ENCODE peak calls at places on chromosomes 5 and 9, in ten cellular contexts. F is CD8-positive, alpha-beta memory T cell; S is cardiac muscle cell; X is stomach; O is GM12878; L is SJSA1; C is CD4-positive, CD25-positive, alpha-beta regulatory T cell; E is A549; J is fibroblast of lung; A is tibial artery. D is an unnamed sample.
A peak's percentile ranks its signal among the peaks of the same experiment; 100 is the strongest.

GRCh38 chr5:137272831-137273230 is 226.3 kb downstream of the SPOCK1 start:
- DNase-seq in F (no peak), S (no peak), X (no peak), O (no peak), L (no peak), C (no peak), E (no peak), J (peak; percentile 69), A (no peak), D (no peak)

GRCh38 chr5:36877667-36878420 is 1.3 kb downstream of the NIPBL start:
- DNase-seq in F (no peak), S (peak; percentile 21), X (no peak), O (no peak), L (peak; percentile 41), C (peak; percentile 80), E (peak; percentile 49), J (peak; percentile 56), A (no peak), D (no peak)

GRCh38 chr5:132055808-132056609 is 4.4 kb upstream of the IL3 start:
- DNase-seq in F (peak; percentile 74), S (no peak), X (peak; percentile 25), O (no peak), L (no peak), C (peak; percentile 74), E (no peak), J (no peak), A (no peak), D (no peak)

GRCh38 chr5:93735378-93735777 is 6.0 kb downstream of the POU5F2 start:
- DNase-seq in F (no peak), S (peak; percentile 26), X (no peak), O (no peak), L (no peak), C (no peak), E (no peak), J (peak; percentile 60), A (no peak), D (no peak)

GRCh38 chr5:9356306-9356942 is 189.5 kb downstream of the SEMA5A start:
- DNase-seq in F (no peak), S (no peak), X (no peak), O (no peak), L (peak; percentile 97), C (no peak), E (no peak), J (peak; percentile 59), A (no peak), D (no peak)

GRCh38 chr9:133945314-133945975 is 46.7 kb downstream of the VAV2 start:
- DNase-seq in F (peak; percentile 39), S (no peak), X (no peak), O (peak; percentile 89), L (no peak), C (no peak), E (no peak), J (no peak), A (no peak), D (no peak)

GRCh38 chr5:140169410-140169809 is 5.6 kb upstream of the CYSTM1 start:
- DNase-seq in F (no peak), S (peak; percentile 35), X (no peak), O (no peak), L (no peak), C (no peak), E (no peak), J (no peak), A (no peak), D (no peak)

GRCh38 chr9:127021664-127022337 is 100.6 kb downstream of the ANGPTL2 start:
- DNase-seq in F (no peak), S (peak; percentile 99), X (peak; percentile 47), O (no peak), L (peak; percentile 25), C (no peak), E (no peak), J (peak; percentile 89), A (peak; percentile 94), D (no peak)

GRCh38 chr9:84922051-84922450 is 252.5 kb downstream of the NTRK2 start:
- DNase-seq in F (no peak), S (no peak), X (no peak), O (no peak), L (no peak), C (no peak), E (no peak), J (no peak), A (no peak), D (no peak)

GRCh38 chr5:89417990-89418820 is 535.2 kb upstream of the MEF2C start:
- DNase-seq in F (no peak), S (no peak), X (no peak), O (no peak), L (no peak), C (no peak), E (no peak), J (peak; percentile 7), A (no peak), D (no peak)

GRCh38 chr5:158640581-158640980 is 459.1 kb downstream of the EBF1 start:
- DNase-seq in F (no peak), S (peak; percentile 61), X (no peak), O (no peak), L (peak; percentile 50), C (no peak), E (no peak), J (peak; percentile 41), A (no peak), D (no peak)

GRCh38 chr9:16364347-16364746 is 506.1 kb downstream of the BNC2 start:
- DNase-seq in F (no peak), S (no peak), X (no peak), O (no peak), L (no peak), C (no peak), E (no peak), J (no peak), A (peak; percentile 31), D (no peak)

GRCh38 chr9:30258079-30258478 is 2126.4 kb upstream of the ACO1 start:
- DNase-seq in F (no peak), S (no peak), X (no peak), O (no peak), L (no peak), C (no peak), E (no peak), J (no peak), A (no peak), D (no peak)

GRCh38 chr9:79581794-79582193 is 10.0 kb downstream of the TLE4 start:
- DNase-seq in F (peak; percentile 54), S (peak; percentile 83), X (no peak), O (no peak), L (peak; percentile 84), C (peak; percentile 51), E (no peak), J (peak; percentile 94), A (no peak), D (no peak)
- H3K4me1 ChIP-seq in F (peaks cover 70% of the 10 kb centered on the region), S (peaks cover 26% of the 10 kb centered on the region), X (peaks cover 18% of the 10 kb centered on the region), O (no peaks in the 10 kb centered on the region), L (peaks cover 38% of the 10 kb centered on the region), C (peaks cover 44% of the 10 kb centered on the region), E (peaks cover 6% of the 10 kb centered on the region), J (peaks cover 7% of the 10 kb centered on the region), A (no peaks in the 10 kb centered on the region), D (no peaks in the 10 kb centered on the region)

DNA sequence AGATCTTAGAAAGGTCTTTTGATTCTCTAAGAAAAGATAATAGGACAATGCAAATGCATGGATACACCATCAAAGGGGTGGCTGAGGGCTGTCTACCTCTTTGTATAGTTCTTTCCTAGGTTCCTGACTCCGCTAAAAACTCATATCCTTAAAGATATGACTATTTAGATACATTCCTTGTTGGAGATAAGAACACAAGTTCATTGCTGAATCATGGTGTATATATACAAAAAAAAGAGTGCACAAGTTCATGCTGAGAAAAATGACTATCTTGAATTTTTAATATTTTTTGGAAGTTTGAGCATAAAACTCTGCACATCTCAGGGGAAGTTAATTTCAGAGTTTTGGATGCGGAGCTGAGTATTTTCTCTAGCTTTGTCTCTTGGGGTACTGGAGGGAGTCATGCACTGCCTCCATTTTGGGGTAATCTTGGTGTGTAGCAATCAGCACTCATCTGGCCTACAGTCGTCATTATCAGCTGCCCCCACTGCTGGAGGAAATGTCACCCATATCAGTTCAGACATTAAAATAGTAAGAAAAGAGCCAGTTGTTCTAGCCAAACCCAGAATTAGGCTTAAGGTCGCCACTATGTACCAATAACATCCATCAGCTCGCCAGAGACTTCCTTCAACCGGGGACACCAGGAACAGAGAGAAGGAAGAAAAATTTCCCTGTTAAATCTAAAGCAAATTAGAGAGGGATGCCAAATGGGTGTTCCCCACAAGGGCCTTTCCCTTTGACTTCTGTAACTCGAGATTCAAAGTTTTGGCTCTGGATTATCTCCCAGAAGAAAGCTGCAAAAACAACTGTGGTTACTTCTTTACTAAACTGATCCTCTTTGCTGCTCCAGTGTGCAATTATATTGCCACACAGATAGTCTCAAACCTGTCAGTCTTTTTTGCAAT is 49.0 kb downstream of the PTTG1 start:
- DNase-seq in F (no peak), S (peak; percentile 87), X (peak; percentile 27), O (no peak), L (no peak), C (peak; percentile 74), E (no peak), J (peak; percentile 68), A (peak; percentile 29), D (no peak)
- H3K4me1 ChIP-seq in F (peaks cover 50% of the 10 kb centered on the region), S (no peaks in the 10 kb centered on the region), X (peaks cover 29% of the 10 kb centered on the region), O (peaks cover 23% of the 10 kb centered on the region), L (peaks cover 43% of the 10 kb centered on the region), C (peaks cover 75% of the 10 kb centered on the region), E (peaks cover 12% of the 10 kb centered on the region), J (peaks cover 3% of the 10 kb centered on the region), A (peaks cover 3% of the 10 kb centered on the region), D (no peaks in the 10 kb centered on the region)

GRCh38 chr5:160466121-160466520 is 44.5 kb downstream of the PTTG1 start:
- DNase-seq in F (no peak), S (no peak), X (no peak), O (no peak), L (no peak), C (no peak), E (no peak), J (no peak), A (no peak), D (no peak)

GRCh38 chr5:160469156-160470144 is 47.8 kb downstream of the PTTG1 start:
- DNase-seq in F (no peak), S (no peak), X (no peak), O (no peak), L (no peak), C (peak; percentile 67), E (no peak), J (peak; percentile 18), A (no peak), D (no peak)

GRCh38 chr5:160466889-160467554 is 45.4 kb downstream of the PTTG1 start:
- DNase-seq in F (no peak), S (peak; percentile 74), X (no peak), O (no peak), L (no peak), C (no peak), E (no peak), J (peak; percentile 8), A (no peak), D (no peak)

GRCh38 chr5:160468576-160468975 is 46.9 kb downstream of the PTTG1 start:
- DNase-seq in F (no peak), S (no peak), X (no peak), O (no peak), L (no peak), C (no peak), E (no peak), J (no peak), A (no peak), D (no peak)

GRCh38 chr5:160467555-160468418 is 46.1 kb downstream of the PTTG1 start:
- DNase-seq in F (peak; percentile 86), S (peak; percentile 88), X (peak; percentile 89), O (peak; percentile 96), L (peak; percentile 94), C (peak; percentile 94), E (peak; percentile 30), J (peak; percentile 79), A (peak; percentile 72), D (no peak)
- H3K4me1 ChIP-seq in F (peaks cover 50% of the 10 kb centered on the region), S (no peaks in the 10 kb centered on the region), X (peaks cover 29% of the 10 kb centered on the region), O (peaks cover 35% of the 10 kb centered on the region), L (peaks cover 53% of the 10 kb centered on the region), C (peaks cover 68% of the 10 kb centered on the region), E (peaks cover 17% of the 10 kb centered on the region), J (peaks cover 3% of the 10 kb centered on the region), A (peaks cover 3% of the 10 kb centered on the region), D (no peaks in the 10 kb centered on the region)

GRCh38 chr9:121745396-121745695 is 93.9 kb downstream of the DAB2IP start:
- DNase-seq in F (no peak), S (no peak), X (no peak), O (no peak), L (no peak), C (no peak), E (no peak), J (no peak), A (no peak), D (no peak)
- H3K4me1 ChIP-seq in F (peaks cover 12% of the 10 kb centered on the region), S (peaks cover 37% of the 10 kb centered on the region), X (peaks cover 92% of the 10 kb centered on the region), O (peaks cover 15% of the 10 kb centered on the region), L (peaks cover 24% of the 10 kb centered on the region), C (no peaks in the 10 kb centered on the region), E (peaks cover 27% of the 10 kb centered on the region), J (peaks cover 34% of the 10 kb centered on the region), A (peaks cover 6% of the 10 kb centered on the region), D (peaks cover 13% of the 10 kb centered on the region)